ENCODE peak calls at places on chromosomes 6 and 20, in eight cellular contexts. One of them, this sample, is unnamed.

GRCh38 chr6:42402184-42402583 is 49.5 kb downstream of the TRERF1 start:
- DNase-seq in foreskin fibroblast: peak; percentile 66
- DNase-seq in Calu3: no peak
- DNase-seq in uterus: no peak
- DNase-seq in cardiac fibroblast: peak; percentile 42
- DNase-seq in stomach: no peak
- DNase-seq in fibroblast of pulmonary artery: peak; percentile 38
- DNase-seq in fibroblast of the aortic adventitia: peak; percentile 27
- DNase-seq in this sample: peak; percentile 75

GRCh38 chr20:38855356-38855755 is 49.9 kb downstream of the PPP1R16B start:
- DNase-seq in foreskin fibroblast: peak; percentile 26
- DNase-seq in fibroblast of pulmonary artery: peak; percentile 27
- DNase-seq in Calu3: no peak
- DNase-seq in cardiac fibroblast: peak; percentile 31
- DNase-seq in uterus: no peak
- DNase-seq in fibroblast of the aortic adventitia: peak; percentile 57
- DNase-seq in stomach: no peak
- DNase-seq in this sample: no peak

GRCh38 chr20:48404598-48404997 is 423.2 kb downstream of the PREX1 start:
- DNase-seq in Calu3: no peak
- DNase-seq in cardiac fibroblast: no peak
- DNase-seq in fibroblast of the aortic adventitia: no peak
- DNase-seq in fibroblast of pulmonary artery: no peak
- DNase-seq in uterus: no peak
- DNase-seq in foreskin fibroblast: no peak
- DNase-seq in stomach: no peak
- DNase-seq in this sample: no peak

GRCh38 chr20:20450461-20451027 is 82.6 kb downstream of the INSM1 start:
- DNase-seq in stomach: peak; percentile 52
- DNase-seq in foreskin fibroblast: peak; percentile 52
- DNase-seq in Calu3: no peak
- DNase-seq in fibroblast of the aortic adventitia: peak; percentile 34
- DNase-seq in fibroblast of pulmonary artery: peak; percentile 7
- DNase-seq in cardiac fibroblast: no peak
- DNase-seq in uterus: no peak
- DNase-seq in this sample: no peak

GRCh38 chr20:57713951-57714350 is 4.1 kb upstream of the PMEPA1 start:
- DNase-seq in foreskin fibroblast: no peak
- DNase-seq in uterus: no peak
- DNase-seq in fibroblast of the aortic adventitia: no peak
- DNase-seq in cardiac fibroblast: no peak
- DNase-seq in stomach: no peak
- DNase-seq in Calu3: no peak
- DNase-seq in fibroblast of pulmonary artery: no peak
- DNase-seq in this sample: no peak

GRCh38 chr20:40728470-40728869 is 39.4 kb upstream of the MAFB start:
- DNase-seq in stomach: no peak
- DNase-seq in Calu3: no peak
- DNase-seq in fibroblast of pulmonary artery: no peak
- DNase-seq in foreskin fibroblast: peak; percentile 11
- DNase-seq in cardiac fibroblast: peak; percentile 3
- DNase-seq in uterus: no peak
- DNase-seq in fibroblast of the aortic adventitia: no peak
- DNase-seq in this sample: no peak

GRCh38 chr6:39887692-39888450 is 46.4 kb downstream of the MOCS1 start:
- DNase-seq in cardiac fibroblast: peak; percentile 96
- DNase-seq in Calu3: peak; percentile 40
- DNase-seq in fibroblast of pulmonary artery: peak; percentile 96
- DNase-seq in foreskin fibroblast: peak; percentile 97
- DNase-seq in fibroblast of the aortic adventitia: peak; percentile 89
- DNase-seq in uterus: peak; percentile 86
- DNase-seq in stomach: peak; percentile 65
- DNase-seq in this sample: no peak

GRCh38 chr6:138806889-138807288 is 11.0 kb downstream of the ECT2L start:
- DNase-seq in fibroblast of the aortic adventitia: no peak
- DNase-seq in stomach: no peak
- DNase-seq in uterus: no peak
- DNase-seq in Calu3: no peak
- DNase-seq in fibroblast of pulmonary artery: no peak
- DNase-seq in foreskin fibroblast: no peak
- DNase-seq in cardiac fibroblast: no peak
- DNase-seq in this sample: no peak

GRCh38 chr6:168109171-168109570 is 30.2 kb upstream of the FRMD1 start:
- DNase-seq in fibroblast of pulmonary artery: no peak
- DNase-seq in uterus: no peak
- DNase-seq in fibroblast of the aortic adventitia: no peak
- DNase-seq in stomach: no peak
- DNase-seq in cardiac fibroblast: no peak
- DNase-seq in foreskin fibroblast: no peak
- DNase-seq in Calu3: no peak
- DNase-seq in this sample: no peak

GRCh38 chr6:16403831-16404230 is 165.4 kb downstream of the GMPR start:
- DNase-seq in Calu3: no peak
- DNase-seq in fibroblast of the aortic adventitia: peak; percentile 51
- DNase-seq in stomach: no peak
- DNase-seq in foreskin fibroblast: peak; percentile 45
- DNase-seq in fibroblast of pulmonary artery: peak; percentile 33
- DNase-seq in cardiac fibroblast: peak; percentile 32
- DNase-seq in uterus: no peak
- DNase-seq in this sample: no peak

GRCh38 chr6:141610741-141611140 is 522.0 kb upstream of the GJE1 start:
- DNase-seq in Calu3: no peak
- DNase-seq in fibroblast of the aortic adventitia: peak; percentile 29
- DNase-seq in uterus: no peak
- DNase-seq in foreskin fibroblast: peak; percentile 45
- DNase-seq in stomach: no peak
- DNase-seq in cardiac fibroblast: peak; percentile 63
- DNase-seq in fibroblast of pulmonary artery: peak; percentile 39
- DNase-seq in this sample: peak; percentile 59

GRCh38 chr6:163062790-163063189 is 335.0 kb downstream of the PACRG start:
- DNase-seq in fibroblast of pulmonary artery: no peak
- DNase-seq in cardiac fibroblast: no peak
- DNase-seq in foreskin fibroblast: no peak
- DNase-seq in uterus: no peak
- DNase-seq in stomach: no peak
- DNase-seq in fibroblast of the aortic adventitia: no peak
- DNase-seq in Calu3: no peak
- DNase-seq in this sample: no peak

GRCh38 chr6:165049362-165049761 is 260.0 kb downstream of the C6orf118 start:
- DNase-seq in cardiac fibroblast: peak; percentile 26
- DNase-seq in Calu3: peak; percentile 56
- DNase-seq in fibroblast of pulmonary artery: peak; percentile 30
- DNase-seq in fibroblast of the aortic adventitia: no peak
- DNase-seq in uterus: no peak
- DNase-seq in stomach: no peak
- DNase-seq in foreskin fibroblast: no peak
- DNase-seq in this sample: peak; percentile 51

GRCh38 chr20:52426856-52427255 is 235.3 kb upstream of the ZFP64 start:
- DNase-seq in fibroblast of pulmonary artery: no peak
- DNase-seq in stomach: no peak
- DNase-seq in foreskin fibroblast: no peak
- DNase-seq in cardiac fibroblast: no peak
- DNase-seq in Calu3: no peak
- DNase-seq in fibroblast of the aortic adventitia: no peak
- DNase-seq in uterus: no peak
- DNase-seq in this sample: peak; percentile 27

GRCh38 chr20:52422574-52423463 is 231.2 kb upstream of the ZFP64 start:
- DNase-seq in stomach: no peak
- DNase-seq in foreskin fibroblast: no peak
- DNase-seq in fibroblast of pulmonary artery: no peak
- DNase-seq in Calu3: no peak
- DNase-seq in fibroblast of the aortic adventitia: no peak
- DNase-seq in uterus: no peak
- DNase-seq in cardiac fibroblast: no peak
- DNase-seq in this sample: no peak

GRCh38 chr20:52427960-52428359 is 236.4 kb upstream of the ZFP64 start:
- DNase-seq in Calu3: no peak
- DNase-seq in uterus: no peak
- DNase-seq in fibroblast of the aortic adventitia: no peak
- DNase-seq in foreskin fibroblast: no peak
- DNase-seq in cardiac fibroblast: no peak
- DNase-seq in fibroblast of pulmonary artery: no peak
- DNase-seq in stomach: no peak
- DNase-seq in this sample: no peak

GRCh38 chr20:52429029-52429428 is 237.4 kb upstream of the ZFP64 start:
- DNase-seq in stomach: no peak
- DNase-seq in cardiac fibroblast: no peak
- DNase-seq in fibroblast of the aortic adventitia: no peak
- DNase-seq in uterus: no peak
- DNase-seq in fibroblast of pulmonary artery: no peak
- DNase-seq in foreskin fibroblast: no peak
- DNase-seq in Calu3: no peak
- DNase-seq in this sample: no peak

DNA sequence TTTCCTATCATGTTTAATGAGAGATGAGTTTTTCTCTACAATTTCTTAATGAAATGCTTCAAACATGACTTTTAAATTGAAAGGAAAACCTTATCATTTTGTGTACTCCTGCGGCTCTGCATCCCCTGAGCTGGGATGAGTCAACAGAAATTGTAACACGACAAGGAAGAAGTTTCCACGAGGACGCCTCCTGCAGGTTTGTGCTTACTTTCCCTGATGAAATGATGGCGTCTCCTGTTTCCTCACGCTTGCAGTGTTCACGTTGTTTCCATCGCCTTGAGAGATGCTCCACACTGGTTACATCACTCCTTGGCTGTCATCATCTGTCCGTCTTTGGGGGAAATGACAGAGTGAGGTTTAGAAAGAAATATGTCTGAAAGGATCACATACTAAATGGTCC is 233.7 kb upstream of the ZFP64 start:
- DNase-seq in uterus: no peak
- DNase-seq in stomach: no peak
- DNase-seq in foreskin fibroblast: no peak
- DNase-seq in cardiac fibroblast: peak; percentile 6
- DNase-seq in Calu3: no peak
- DNase-seq in fibroblast of the aortic adventitia: no peak
- DNase-seq in fibroblast of pulmonary artery: no peak
- DNase-seq in this sample: no peak
- TF ChIP-seq CTCF in uterus: no peak
- TF ChIP-seq CTCF in stomach: no peak
- TF ChIP-seq CTCF in foreskin fibroblast: peak; percentile 10
- TF ChIP-seq CTCF in cardiac fibroblast: no peak
- TF ChIP-seq CTCF in Calu3: no peak
- TF ChIP-seq CTCF in fibroblast of the aortic adventitia: no peak
- TF ChIP-seq CTCF in fibroblast of pulmonary artery: no peak
- TF ChIP-seq CTCF in this sample: no peak

GRCh38 chr20:35601990-35602389 is 13.6 kb upstream of the SPAG4 start:
- DNase-seq in cardiac fibroblast: no peak
- DNase-seq in fibroblast of the aortic adventitia: no peak
- DNase-seq in Calu3: no peak
- DNase-seq in fibroblast of pulmonary artery: no peak
- DNase-seq in foreskin fibroblast: no peak
- DNase-seq in uterus: no peak
- DNase-seq in stomach: no peak
- DNase-seq in this sample: no peak

GRCh38 chr20:35606127-35606526 is 9.5 kb upstream of the SPAG4 start:
- DNase-seq in Calu3: no peak
- DNase-seq in uterus: no peak
- DNase-seq in fibroblast of pulmonary artery: no peak
- DNase-seq in stomach: no peak
- DNase-seq in fibroblast of the aortic adventitia: no peak
- DNase-seq in foreskin fibroblast: no peak
- DNase-seq in cardiac fibroblast: no peak
- DNase-seq in this sample: no peak

GRCh38 chr20:35603695-35604443 is 11.8 kb upstream of the SPAG4 start:
- DNase-seq in cardiac fibroblast: no peak
- DNase-seq in uterus: no peak
- DNase-seq in fibroblast of pulmonary artery: no peak
- DNase-seq in fibroblast of the aortic adventitia: no peak
- DNase-seq in foreskin fibroblast: no peak
- DNase-seq in Calu3: no peak
- DNase-seq in stomach: no peak
- DNase-seq in this sample: no peak

GRCh38 chr20:35602851-35603495 is 12.7 kb upstream of the SPAG4 start:
- DNase-seq in stomach: no peak
- DNase-seq in Calu3: no peak
- DNase-seq in foreskin fibroblast: no peak
- DNase-seq in uterus: no peak
- DNase-seq in cardiac fibroblast: no peak
- DNase-seq in fibroblast of pulmonary artery: no peak
- DNase-seq in fibroblast of the aortic adventitia: no peak
- DNase-seq in this sample: no peak

GRCh38 chr20:35604444-35604750 is 11.2 kb upstream of the SPAG4 start:
- DNase-seq in uterus: no peak
- DNase-seq in stomach: peak; percentile 51
- DNase-seq in cardiac fibroblast: no peak
- DNase-seq in Calu3: peak; percentile 63
- DNase-seq in fibroblast of the aortic adventitia: no peak
- DNase-seq in foreskin fibroblast: no peak
- DNase-seq in fibroblast of pulmonary artery: no peak
- DNase-seq in this sample: peak; percentile 37
- TF ChIP-seq CTCF in uterus: no peak
- TF ChIP-seq CTCF in stomach: no peak
- TF ChIP-seq CTCF in cardiac fibroblast: peak; percentile 21
- TF ChIP-seq CTCF in Calu3: peak; percentile 57
- TF ChIP-seq CTCF in fibroblast of the aortic adventitia: peak; percentile 19
- TF ChIP-seq CTCF in foreskin fibroblast: peak; percentile 29
- TF ChIP-seq CTCF in fibroblast of pulmonary artery: peak; percentile 35
- TF ChIP-seq CTCF in this sample: peak; percentile 48

GRCh38 chr20:59577809-59578601 is 26.3 kb upstream of the PHACTR3 start:
- DNase-seq in stomach: no peak
- DNase-seq in uterus: no peak
- DNase-seq in Calu3: no peak
- DNase-seq in fibroblast of pulmonary artery: no peak
- DNase-seq in fibroblast of the aortic adventitia: no peak
- DNase-seq in cardiac fibroblast: no peak
- DNase-seq in foreskin fibroblast: no peak
- DNase-seq in this sample: no peak
- TF ChIP-seq CTCF in stomach: no peak
- TF ChIP-seq CTCF in uterus: no peak
- TF ChIP-seq CTCF in Calu3: no peak
- TF ChIP-seq CTCF in fibroblast of pulmonary artery: no peak
- TF ChIP-seq CTCF in fibroblast of the aortic adventitia: no peak
- TF ChIP-seq CTCF in cardiac fibroblast: no peak
- TF ChIP-seq CTCF in foreskin fibroblast: no peak
- TF ChIP-seq CTCF in this sample: no peak

GRCh38 chr20:61873651-61874420 is 191.8 kb downstream of the TAF4 start:
- DNase-seq in stomach: no peak
- DNase-seq in fibroblast of pulmonary artery: no peak
- DNase-seq in foreskin fibroblast: no peak
- DNase-seq in Calu3: no peak
- DNase-seq in cardiac fibroblast: no peak
- DNase-seq in uterus: no peak
- DNase-seq in fibroblast of the aortic adventitia: no peak
- DNase-seq in this sample: no peak
- TF ChIP-seq CTCF in stomach: no peak
- TF ChIP-seq CTCF in fibroblast of pulmonary artery: no peak
- TF ChIP-seq CTCF in foreskin fibroblast: no peak
- TF ChIP-seq CTCF in Calu3: no peak
- TF ChIP-seq CTCF in cardiac fibroblast: no peak
- TF ChIP-seq CTCF in uterus: no peak
- TF ChIP-seq CTCF in fibroblast of the aortic adventitia: no peak
- TF ChIP-seq CTCF in this sample: no peak